ENCODE peak calls at places on chromosome 12, in five cellular contexts. One of them, this sample, is unnamed.

GRCh38 chr12:122858591-122859302 is 23.5 kb downstream of the HIP1R start:
- DNase-seq in K562: no peak
- DNase-seq in GM12878: no peak
- DNase-seq in HCT116: no peak
- DNase-seq in H1: no peak
- DNase-seq in this sample: no peak

GRCh38 chr12:28583771-28584261 is 393.6 kb downstream of the CCDC91 start:
- DNase-seq in K562: no peak
- DNase-seq in HCT116: no peak
- DNase-seq in GM12878: no peak
- DNase-seq in H1: no peak
- DNase-seq in this sample: no peak

GRCh38 chr12:128726866-128727265 is 96.9 kb downstream of the SLC15A4 start:
- DNase-seq in GM12878: no peak
- DNase-seq in HCT116: no peak
- DNase-seq in H1: no peak
- DNase-seq in K562: no peak
- DNase-seq in this sample: no peak

GRCh38 chr12:32671930-32672785 is 6.9 kb upstream of the DNM1L start:
- DNase-seq in HCT116: peak
- DNase-seq in GM12878: no peak
- DNase-seq in K562: peak
- DNase-seq in H1: no peak
- DNase-seq in this sample: peak

GRCh38 chr12:38744056-38744455 is 161.3 kb downstream of the CPNE8 start:
- DNase-seq in K562: no peak
- DNase-seq in GM12878: no peak
- DNase-seq in HCT116: no peak
- DNase-seq in H1: no peak
- DNase-seq in this sample: no peak

GRCh38 chr12:81257952-81258551 is 180.2 kb downstream of the ACSS3 start:
- DNase-seq in H1: no peak
- DNase-seq in HCT116: peak
- DNase-seq in GM12878: no peak
- DNase-seq in K562: no peak
- DNase-seq in this sample: peak

GRCh38 chr12:127533353-127533752 is 733.6 kb upstream of the TMEM132C start:
- DNase-seq in H1: no peak
- DNase-seq in K562: no peak
- DNase-seq in GM12878: no peak
- DNase-seq in HCT116: no peak
- DNase-seq in this sample: no peak

GRCh38 chr12:127550271-127550670 is 716.7 kb upstream of the TMEM132C start:
- DNase-seq in H1: no peak
- DNase-seq in HCT116: no peak
- DNase-seq in K562: no peak
- DNase-seq in GM12878: no peak
- DNase-seq in this sample: no peak

GRCh38 chr12:27542628-27543027 is 18.6 kb downstream of the PPFIBP1 start:
- DNase-seq in GM12878: no peak
- DNase-seq in H1: no peak
- DNase-seq in HCT116: no peak
- DNase-seq in K562: no peak
- DNase-seq in this sample: no peak

GRCh38 chr12:119704065-119704747 is 36.3 kb downstream of the PRKAB1 start:
- DNase-seq in K562: no peak
- DNase-seq in GM12878: no peak
- DNase-seq in H1: no peak
- DNase-seq in HCT116: no peak
- DNase-seq in this sample: no peak

GRCh38 chr12:14601692-14602091 is 34.0 kb upstream of the PLBD1 start:
- DNase-seq in GM12878: no peak
- DNase-seq in H1: no peak
- DNase-seq in HCT116: no peak
- DNase-seq in K562: no peak
- DNase-seq in this sample: no peak

GRCh38 chr12:116092162-116092561 is 185.3 kb downstream of the MED13L start:
- DNase-seq in K562: no peak
- DNase-seq in HCT116: no peak
- DNase-seq in H1: no peak
- DNase-seq in GM12878: no peak
- DNase-seq in this sample: no peak

DNA sequence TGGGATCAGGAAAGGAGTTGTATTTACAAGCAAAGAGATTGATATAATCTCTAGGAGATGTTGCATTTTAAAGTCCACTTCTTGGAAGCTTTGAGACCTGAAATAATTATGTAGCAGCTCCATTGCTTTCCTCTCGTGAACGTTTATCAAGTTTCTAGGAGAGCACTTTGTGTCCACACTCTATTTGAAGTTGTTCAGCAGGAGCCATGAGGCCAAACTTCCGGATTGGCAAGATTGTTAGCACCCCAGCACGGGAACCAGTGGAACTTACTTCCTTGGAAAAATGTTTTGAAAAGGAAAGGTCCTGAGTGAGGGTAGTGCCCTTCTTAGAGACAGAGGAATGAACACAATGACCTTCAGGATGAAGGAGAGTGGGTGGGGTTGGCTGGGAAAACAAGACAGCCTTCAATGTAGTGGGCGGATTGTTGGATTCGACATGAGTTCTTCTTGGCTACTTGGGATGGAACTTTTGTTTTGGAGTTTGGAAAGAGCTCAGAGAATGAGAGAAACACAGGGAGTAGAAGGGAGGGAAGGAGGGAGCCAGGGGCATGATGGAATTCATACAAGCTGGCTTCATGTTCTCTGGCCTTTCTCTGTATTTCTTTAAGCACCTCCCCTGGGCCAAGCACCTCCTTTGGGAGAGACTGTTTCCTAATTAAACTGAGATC is 23.8 kb upstream of the CISTR start:
- DNase-seq in H1: no peak
- DNase-seq in K562: no peak
- DNase-seq in HCT116: no peak
- DNase-seq in GM12878: no peak
- DNase-seq in this sample: no peak
- TF ChIP-seq SP1 in H1: no peak
- TF ChIP-seq SP1 in K562: no peak
- TF ChIP-seq SP1 in HCT116: no peak
- TF ChIP-seq SP1 in GM12878: no peak
- TF ChIP-seq SP1 in this sample: no peak

GRCh38 chr12:24062642-24063245 is 113.3 kb upstream of the SOX5 start:
- DNase-seq in H1: no peak
- DNase-seq in HCT116: no peak
- DNase-seq in K562: no peak
- DNase-seq in GM12878: no peak
- DNase-seq in this sample: no peak

GRCh38 chr12:24069532-24070395 is 120.3 kb upstream of the SOX5 start:
- DNase-seq in GM12878: no peak
- DNase-seq in K562: no peak
- DNase-seq in HCT116: no peak
- DNase-seq in H1: no peak
- DNase-seq in this sample: peak

GRCh38 chr12:24071842-24072241 is 122.4 kb upstream of the SOX5 start:
- DNase-seq in K562: no peak
- DNase-seq in GM12878: no peak
- DNase-seq in HCT116: no peak
- DNase-seq in H1: no peak
- DNase-seq in this sample: no peak

GRCh38 chr12:24066097-24066496 is 116.6 kb upstream of the SOX5 start:
- DNase-seq in H1: no peak
- DNase-seq in GM12878: no peak
- DNase-seq in HCT116: no peak
- DNase-seq in K562: no peak
- DNase-seq in this sample: no peak

DNA sequence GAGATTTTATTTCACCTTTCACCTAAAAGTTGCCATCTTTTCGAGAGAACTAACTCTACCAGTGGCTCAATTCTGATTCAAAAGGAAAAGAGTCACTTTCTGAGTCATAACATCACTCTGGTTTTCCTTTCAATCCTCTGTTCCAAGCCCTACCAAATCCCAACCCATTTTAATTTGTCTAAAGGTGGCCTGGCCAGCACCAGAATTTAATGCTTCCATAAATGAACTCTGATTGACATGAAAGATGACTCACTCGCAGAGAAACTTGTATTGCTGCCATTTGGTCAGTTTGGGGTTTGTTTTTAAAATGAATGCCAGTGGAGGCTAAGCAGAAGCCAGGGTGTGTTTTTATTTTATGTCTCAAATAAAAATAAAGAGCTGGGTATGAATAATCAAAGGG is 117.4 kb upstream of the SOX5 start:
- DNase-seq in H1: no peak
- DNase-seq in K562: no peak
- DNase-seq in HCT116: no peak
- DNase-seq in GM12878: no peak
- DNase-seq in this sample: no peak
- TF ChIP-seq SIN3A in H1: no peak
- TF ChIP-seq SIN3A in K562: no peak
- TF ChIP-seq SIN3A in HCT116: no peak
- TF ChIP-seq SIN3A in GM12878: no peak
- TF ChIP-seq SIN3A in this sample: no peak

GRCh38 chr12:44000309-44000952 is 164.6 kb downstream of the TMEM117 start:
- DNase-seq in HCT116: peak
- DNase-seq in H1: peak
- DNase-seq in K562: peak
- DNase-seq in GM12878: no peak
- DNase-seq in this sample: peak
- TF ChIP-seq SP1 in HCT116: no peak
- TF ChIP-seq SP1 in H1: no peak
- TF ChIP-seq SP1 in K562: no peak
- TF ChIP-seq SP1 in GM12878: no peak
- TF ChIP-seq SP1 in this sample: no peak

GRCh38 chr12:124940393-124941169 is 26.1 kb upstream of the UBC start:
- DNase-seq in HCT116: peak
- DNase-seq in H1: peak
- DNase-seq in GM12878: peak
- DNase-seq in K562: peak
- DNase-seq in this sample: peak
- TF ChIP-seq SIN3A in HCT116: no peak
- TF ChIP-seq SIN3A in H1: no peak
- TF ChIP-seq SIN3A in GM12878: peak
- TF ChIP-seq SIN3A in K562: no peak
- TF ChIP-seq SIN3A in this sample: no peak

GRCh38 chr12:43914923-43915468 is 79.1 kb downstream of the TMEM117 start:
- DNase-seq in H1: no peak
- DNase-seq in GM12878: no peak
- DNase-seq in K562: no peak
- DNase-seq in HCT116: no peak
- DNase-seq in this sample: peak
- TF ChIP-seq SP1 in H1: no peak
- TF ChIP-seq SP1 in GM12878: no peak
- TF ChIP-seq SP1 in K562: no peak
- TF ChIP-seq SP1 in HCT116: no peak
- TF ChIP-seq SP1 in this sample: no peak